ENCODE peak calls at places on chromosomes 5 and 9, in nine cellular contexts. One of them, this sample, is unnamed. For H3K4me1, the result is how much of the 10 kb centered on the place peaks cover.

GRCh38 chr9:18043978-18044377 is 430.0 kb upstream of the ADAMTSL1 start:
- DNase-seq in effector memory CD4-positive, alpha-beta T cell: no peak
- DNase-seq in sigmoid colon: no peak
- DNase-seq in neural progenitor cell: no peak
- DNase-seq in SK-N-SH: no peak
- DNase-seq in CD8-positive, alpha-beta memory T cell: no peak
- DNase-seq in pancreas: no peak
- DNase-seq in cardiac muscle cell: no peak
- DNase-seq in adrenal gland: no peak
- DNase-seq in this sample: no peak

GRCh38 chr5:132110195-132110594 is 36.6 kb downstream of the CSF2 start:
- DNase-seq in effector memory CD4-positive, alpha-beta T cell: no peak
- DNase-seq in sigmoid colon: no peak
- DNase-seq in neural progenitor cell: no peak
- DNase-seq in SK-N-SH: no peak
- DNase-seq in CD8-positive, alpha-beta memory T cell: no peak
- DNase-seq in pancreas: no peak
- DNase-seq in cardiac muscle cell: no peak
- DNase-seq in adrenal gland: no peak
- DNase-seq in this sample: no peak

GRCh38 chr5:1522601-1523479 is 920 bp downstream of the LPCAT1 start:
- DNase-seq in effector memory CD4-positive, alpha-beta T cell: no peak
- DNase-seq in sigmoid colon: peak
- DNase-seq in neural progenitor cell: peak
- DNase-seq in SK-N-SH: peak
- DNase-seq in CD8-positive, alpha-beta memory T cell: no peak
- DNase-seq in pancreas: peak
- DNase-seq in cardiac muscle cell: no peak
- DNase-seq in adrenal gland: peak
- DNase-seq in this sample: peak

GRCh38 chr9:6502399-6502798 is 89.4 kb downstream of the UHRF2 start:
- DNase-seq in effector memory CD4-positive, alpha-beta T cell: no peak
- DNase-seq in sigmoid colon: no peak
- DNase-seq in neural progenitor cell: no peak
- DNase-seq in SK-N-SH: no peak
- DNase-seq in CD8-positive, alpha-beta memory T cell: no peak
- DNase-seq in pancreas: no peak
- DNase-seq in cardiac muscle cell: no peak
- DNase-seq in adrenal gland: no peak
- DNase-seq in this sample: no peak

GRCh38 chr5:59685806-59686205 is 207.7 kb downstream of the PDE4D start:
- DNase-seq in effector memory CD4-positive, alpha-beta T cell: no peak
- DNase-seq in sigmoid colon: no peak
- DNase-seq in neural progenitor cell: no peak
- DNase-seq in SK-N-SH: no peak
- DNase-seq in CD8-positive, alpha-beta memory T cell: no peak
- DNase-seq in pancreas: no peak
- DNase-seq in cardiac muscle cell: peak
- DNase-seq in adrenal gland: no peak
- DNase-seq in this sample: no peak

GRCh38 chr5:163838738-163839137 is 333.3 kb downstream of the MAT2B start:
- DNase-seq in effector memory CD4-positive, alpha-beta T cell: no peak
- DNase-seq in sigmoid colon: no peak
- DNase-seq in neural progenitor cell: no peak
- DNase-seq in SK-N-SH: no peak
- DNase-seq in CD8-positive, alpha-beta memory T cell: no peak
- DNase-seq in pancreas: no peak
- DNase-seq in cardiac muscle cell: no peak
- DNase-seq in adrenal gland: no peak
- DNase-seq in this sample: no peak

GRCh38 chr9:132946624-132947295 is 2.3 kb upstream of the TSC1 start:
- DNase-seq in effector memory CD4-positive, alpha-beta T cell: no peak
- DNase-seq in sigmoid colon: no peak
- DNase-seq in neural progenitor cell: peak
- DNase-seq in SK-N-SH: no peak
- DNase-seq in CD8-positive, alpha-beta memory T cell: no peak
- DNase-seq in pancreas: no peak
- DNase-seq in cardiac muscle cell: peak
- DNase-seq in adrenal gland: peak
- DNase-seq in this sample: no peak

GRCh38 chr5:154517181-154517580 is 39.2 kb upstream of the HAND1 start:
- DNase-seq in effector memory CD4-positive, alpha-beta T cell: no peak
- DNase-seq in sigmoid colon: no peak
- DNase-seq in neural progenitor cell: no peak
- DNase-seq in SK-N-SH: peak
- DNase-seq in CD8-positive, alpha-beta memory T cell: no peak
- DNase-seq in pancreas: no peak
- DNase-seq in cardiac muscle cell: no peak
- DNase-seq in adrenal gland: no peak
- DNase-seq in this sample: no peak

GRCh38 chr9:97633859-97634485 is 351 bp downstream of the NCBP1 start:
- DNase-seq in effector memory CD4-positive, alpha-beta T cell: no peak
- DNase-seq in sigmoid colon: no peak
- DNase-seq in neural progenitor cell: no peak
- DNase-seq in SK-N-SH: no peak
- DNase-seq in CD8-positive, alpha-beta memory T cell: no peak
- DNase-seq in pancreas: no peak
- DNase-seq in cardiac muscle cell: no peak
- DNase-seq in adrenal gland: no peak
- DNase-seq in this sample: no peak

GRCh38 chr5:79795764-79796398 is 106.2 kb downstream of the CMYA5 start:
- DNase-seq in effector memory CD4-positive, alpha-beta T cell: no peak
- DNase-seq in sigmoid colon: no peak
- DNase-seq in neural progenitor cell: no peak
- DNase-seq in SK-N-SH: no peak
- DNase-seq in CD8-positive, alpha-beta memory T cell: no peak
- DNase-seq in pancreas: peak
- DNase-seq in cardiac muscle cell: peak
- DNase-seq in adrenal gland: no peak
- DNase-seq in this sample: peak

GRCh38 chr5:62514510-62515119 is 64.0 kb upstream of the LRRC70 start:
- DNase-seq in effector memory CD4-positive, alpha-beta T cell: no peak
- DNase-seq in sigmoid colon: no peak
- DNase-seq in neural progenitor cell: no peak
- DNase-seq in SK-N-SH: no peak
- DNase-seq in CD8-positive, alpha-beta memory T cell: no peak
- DNase-seq in pancreas: no peak
- DNase-seq in cardiac muscle cell: no peak
- DNase-seq in adrenal gland: no peak
- DNase-seq in this sample: no peak

GRCh38 chr9:5025416-5025815 is 40.3 kb downstream of the JAK2 start:
- DNase-seq in effector memory CD4-positive, alpha-beta T cell: no peak
- DNase-seq in sigmoid colon: no peak
- DNase-seq in neural progenitor cell: no peak
- DNase-seq in SK-N-SH: no peak
- DNase-seq in CD8-positive, alpha-beta memory T cell: no peak
- DNase-seq in pancreas: no peak
- DNase-seq in cardiac muscle cell: peak
- DNase-seq in adrenal gland: peak
- DNase-seq in this sample: no peak

GRCh38 chr5:132066871-132067270 is 6.4 kb downstream of the IL3 start:
- DNase-seq in effector memory CD4-positive, alpha-beta T cell: no peak
- DNase-seq in sigmoid colon: no peak
- DNase-seq in neural progenitor cell: no peak
- DNase-seq in SK-N-SH: no peak
- DNase-seq in CD8-positive, alpha-beta memory T cell: no peak
- DNase-seq in pancreas: no peak
- DNase-seq in cardiac muscle cell: no peak
- DNase-seq in adrenal gland: no peak
- DNase-seq in this sample: no peak

GRCh38 chr9:2039294-2040180 is 24.4 kb downstream of the SMARCA2 start:
- DNase-seq in effector memory CD4-positive, alpha-beta T cell: no peak
- DNase-seq in sigmoid colon: peak
- DNase-seq in neural progenitor cell: no peak
- DNase-seq in SK-N-SH: no peak
- DNase-seq in CD8-positive, alpha-beta memory T cell: no peak
- DNase-seq in pancreas: no peak
- DNase-seq in cardiac muscle cell: no peak
- DNase-seq in adrenal gland: no peak
- DNase-seq in this sample: no peak

GRCh38 chr5:43150075-43150474 is 29.4 kb downstream of the ZNF131 start:
- DNase-seq in effector memory CD4-positive, alpha-beta T cell: no peak
- DNase-seq in sigmoid colon: no peak
- DNase-seq in neural progenitor cell: no peak
- DNase-seq in SK-N-SH: no peak
- DNase-seq in CD8-positive, alpha-beta memory T cell: no peak
- DNase-seq in pancreas: no peak
- DNase-seq in cardiac muscle cell: no peak
- DNase-seq in adrenal gland: no peak
- DNase-seq in this sample: no peak

GRCh38 chr5:74275204-74275992 is 365.1 kb downstream of the ENC1 start:
- DNase-seq in effector memory CD4-positive, alpha-beta T cell: no peak
- DNase-seq in sigmoid colon: no peak
- DNase-seq in neural progenitor cell: no peak
- DNase-seq in SK-N-SH: no peak
- DNase-seq in CD8-positive, alpha-beta memory T cell: no peak
- DNase-seq in pancreas: no peak
- DNase-seq in cardiac muscle cell: peak
- DNase-seq in adrenal gland: no peak
- DNase-seq in this sample: no peak

GRCh38 chr5:88140396-88140862 is 128.2 kb downstream of the TMEM161B start:
- DNase-seq in effector memory CD4-positive, alpha-beta T cell: no peak
- DNase-seq in sigmoid colon: peak
- DNase-seq in neural progenitor cell: peak
- DNase-seq in SK-N-SH: no peak
- DNase-seq in CD8-positive, alpha-beta memory T cell: no peak
- DNase-seq in pancreas: no peak
- DNase-seq in cardiac muscle cell: no peak
- DNase-seq in adrenal gland: peak
- DNase-seq in this sample: peak

GRCh38 chr9:1440276-1440675 is 390.1 kb downstream of the DMRT2 start:
- DNase-seq in effector memory CD4-positive, alpha-beta T cell: no peak
- DNase-seq in sigmoid colon: no peak
- DNase-seq in neural progenitor cell: no peak
- DNase-seq in SK-N-SH: no peak
- DNase-seq in CD8-positive, alpha-beta memory T cell: no peak
- DNase-seq in pancreas: no peak
- DNase-seq in cardiac muscle cell: no peak
- DNase-seq in adrenal gland: no peak
- DNase-seq in this sample: no peak

GRCh38 chr5:68406767-68407232 is 191.2 kb downstream of the PIK3R1 start:
- DNase-seq in effector memory CD4-positive, alpha-beta T cell: no peak
- DNase-seq in sigmoid colon: no peak
- DNase-seq in neural progenitor cell: no peak
- DNase-seq in SK-N-SH: peak
- DNase-seq in CD8-positive, alpha-beta memory T cell: no peak
- DNase-seq in pancreas: no peak
- DNase-seq in cardiac muscle cell: no peak
- DNase-seq in adrenal gland: no peak
- DNase-seq in this sample: no peak

GRCh38 chr9:97528529-97529230 is 27.2 kb downstream of the TMOD1 start:
- DNase-seq in effector memory CD4-positive, alpha-beta T cell: no peak
- DNase-seq in sigmoid colon: no peak
- DNase-seq in neural progenitor cell: no peak
- DNase-seq in SK-N-SH: no peak
- DNase-seq in CD8-positive, alpha-beta memory T cell: no peak
- DNase-seq in pancreas: no peak
- DNase-seq in cardiac muscle cell: no peak
- DNase-seq in adrenal gland: no peak
- DNase-seq in this sample: peak

GRCh38 chr9:121613009-121613766 is 38.2 kb upstream of the DAB2IP start:
- DNase-seq in effector memory CD4-positive, alpha-beta T cell: no peak
- DNase-seq in sigmoid colon: no peak
- DNase-seq in neural progenitor cell: no peak
- DNase-seq in SK-N-SH: no peak
- DNase-seq in CD8-positive, alpha-beta memory T cell: no peak
- DNase-seq in pancreas: no peak
- DNase-seq in cardiac muscle cell: no peak
- DNase-seq in adrenal gland: no peak
- DNase-seq in this sample: peak

GRCh38 chr9:35510366-35510744 is 20.4 kb downstream of the RUSC2 start:
- DNase-seq in effector memory CD4-positive, alpha-beta T cell: no peak
- DNase-seq in sigmoid colon: no peak
- DNase-seq in neural progenitor cell: no peak
- DNase-seq in SK-N-SH: no peak
- DNase-seq in CD8-positive, alpha-beta memory T cell: no peak
- DNase-seq in pancreas: no peak
- DNase-seq in cardiac muscle cell: no peak
- DNase-seq in adrenal gland: no peak
- DNase-seq in this sample: no peak

GRCh38 chr9:89723696-89724095 is 118.9 kb downstream of the GADD45G start:
- DNase-seq in effector memory CD4-positive, alpha-beta T cell: no peak
- DNase-seq in sigmoid colon: no peak
- DNase-seq in neural progenitor cell: no peak
- DNase-seq in SK-N-SH: no peak
- DNase-seq in CD8-positive, alpha-beta memory T cell: no peak
- DNase-seq in pancreas: no peak
- DNase-seq in cardiac muscle cell: no peak
- DNase-seq in adrenal gland: no peak
- DNase-seq in this sample: peak
- H3K4me1 ChIP-seq in effector memory CD4-positive, alpha-beta T cell: under half
- H3K4me1 ChIP-seq in sigmoid colon: under half
- H3K4me1 ChIP-seq in neural progenitor cell: under half
- H3K4me1 ChIP-seq in SK-N-SH: under half
- H3K4me1 ChIP-seq in CD8-positive, alpha-beta memory T cell: under half
- H3K4me1 ChIP-seq in pancreas: under half
- H3K4me1 ChIP-seq in cardiac muscle cell: under half
- H3K4me1 ChIP-seq in adrenal gland: under half
- H3K4me1 ChIP-seq in this sample: under half

GRCh38 chr5:61301345-61301744 is 30.7 kb upstream of the ZSWIM6 start:
- DNase-seq in effector memory CD4-positive, alpha-beta T cell: no peak
- DNase-seq in sigmoid colon: no peak
- DNase-seq in neural progenitor cell: no peak
- DNase-seq in SK-N-SH: no peak
- DNase-seq in CD8-positive, alpha-beta memory T cell: no peak
- DNase-seq in pancreas: no peak
- DNase-seq in cardiac muscle cell: peak
- DNase-seq in adrenal gland: no peak
- DNase-seq in this sample: peak
- H3K27ac ChIP-seq in effector memory CD4-positive, alpha-beta T cell: no peak
- H3K27ac ChIP-seq in sigmoid colon: peak
- H3K27ac ChIP-seq in neural progenitor cell: no peak
- H3K27ac ChIP-seq in SK-N-SH: peak
- H3K27ac ChIP-seq in CD8-positive, alpha-beta memory T cell: no peak
- H3K27ac ChIP-seq in pancreas: peak
- H3K27ac ChIP-seq in cardiac muscle cell: no peak
- H3K27ac ChIP-seq in adrenal gland: no peak
- H3K27ac ChIP-seq in this sample: peak

GRCh38 chr9:69192214-69192613 is 18.1 kb downstream of the TJP2 start:
- DNase-seq in effector memory CD4-positive, alpha-beta T cell: no peak
- DNase-seq in sigmoid colon: no peak
- DNase-seq in neural progenitor cell: no peak
- DNase-seq in SK-N-SH: no peak
- DNase-seq in CD8-positive, alpha-beta memory T cell: no peak
- DNase-seq in pancreas: no peak
- DNase-seq in cardiac muscle cell: no peak
- DNase-seq in adrenal gland: no peak
- DNase-seq in this sample: no peak
- H3K4me1 ChIP-seq in effector memory CD4-positive, alpha-beta T cell: under half
- H3K4me1 ChIP-seq in sigmoid colon: under half
- H3K4me1 ChIP-seq in neural progenitor cell: under half
- H3K4me1 ChIP-seq in SK-N-SH: under half
- H3K4me1 ChIP-seq in CD8-positive, alpha-beta memory T cell: under half
- H3K4me1 ChIP-seq in pancreas: under half
- H3K4me1 ChIP-seq in cardiac muscle cell: half or more
- H3K4me1 ChIP-seq in adrenal gland: under half
- H3K4me1 ChIP-seq in this sample: under half

GRCh38 chr9:108476574-108476973 is 379.2 kb downstream of the ACTL7B start:
- DNase-seq in effector memory CD4-positive, alpha-beta T cell: no peak
- DNase-seq in sigmoid colon: no peak
- DNase-seq in neural progenitor cell: no peak
- DNase-seq in SK-N-SH: no peak
- DNase-seq in CD8-positive, alpha-beta memory T cell: no peak
- DNase-seq in pancreas: no peak
- DNase-seq in cardiac muscle cell: no peak
- DNase-seq in adrenal gland: no peak
- DNase-seq in this sample: no peak
- H3K27ac ChIP-seq in effector memory CD4-positive, alpha-beta T cell: no peak
- H3K27ac ChIP-seq in sigmoid colon: no peak
- H3K27ac ChIP-seq in neural progenitor cell: no peak
- H3K27ac ChIP-seq in SK-N-SH: peak
- H3K27ac ChIP-seq in CD8-positive, alpha-beta memory T cell: no peak
- H3K27ac ChIP-seq in pancreas: no peak
- H3K27ac ChIP-seq in cardiac muscle cell: no peak
- H3K27ac ChIP-seq in adrenal gland: no peak
- H3K27ac ChIP-seq in this sample: no peak